ENCODE peak calls at places on chromosome 15, in seven cellular contexts. P, G, Y, R, B, T and K are unnamed samples.

GRCh38 chr15:74191798-74192197 is 10.8 kb downstream of the STRA6 start:
- DNase-seq in P (no peak), G (no peak), Y (no peak), R (no peak), B (no peak), T (no peak), K (no peak)

GRCh38 chr15:37059051-37059450 is 41.3 kb downstream of the MEIS2 start:
- DNase-seq in P (peak), G (no peak), Y (no peak), R (peak), B (no peak), T (no peak), K (peak)

GRCh38 chr15:59333401-59334062 is 39.1 kb downstream of the MYO1E start:
- DNase-seq in P (no peak), G (no peak), Y (no peak), R (no peak), B (no peak), T (no peak), K (no peak)

GRCh38 chr15:72155021-72155621 is 36.9 kb downstream of the SENP8 start:
- DNase-seq in P (no peak), G (no peak), Y (no peak), R (no peak), B (peak), T (no peak), K (no peak)

GRCh38 chr15:68546318-68546717 is 32.5 kb upstream of the CORO2B start:
- DNase-seq in P (no peak), G (no peak), Y (no peak), R (no peak), B (no peak), T (no peak), K (no peak)

GRCh38 chr15:57213783-57214366 is 162.4 kb upstream of the CGNL1 start:
- DNase-seq in P (no peak), G (peak), Y (peak), R (no peak), B (no peak), T (no peak), K (no peak)

GRCh38 chr15:66848116-66848515 is 146.1 kb downstream of the SMAD6 start:
- DNase-seq in P (no peak), G (no peak), Y (no peak), R (no peak), B (no peak), T (peak), K (no peak)

GRCh38 chr15:58159827-58160386 is 21.7 kb downstream of the AQP9 start:
- DNase-seq in P (no peak), G (no peak), Y (no peak), R (no peak), B (no peak), T (no peak), K (no peak)

GRCh38 chr15:48652510-48653076 is 7.1 kb upstream of the FBN1 start:
- DNase-seq in P (no peak), G (no peak), Y (no peak), R (no peak), B (no peak), T (no peak), K (no peak)

GRCh38 chr15:34616613-34617012 is 33.2 kb upstream of the GOLGA8B start:
- DNase-seq in P (peak), G (no peak), Y (peak), R (peak), B (no peak), T (no peak), K (no peak)

GRCh38 chr15:85515212-85515611 is 134.8 kb downstream of the AKAP13 start:
- DNase-seq in P (no peak), G (no peak), Y (no peak), R (no peak), B (no peak), T (no peak), K (no peak)

GRCh38 chr15:74378853-74379252 is 11.4 kb upstream of the CYP11A1 start:
- DNase-seq in P (no peak), G (no peak), Y (no peak), R (no peak), B (no peak), T (peak), K (no peak)

GRCh38 chr15:86961669-86962068 is 882.0 kb downstream of the AGBL1 start:
- DNase-seq in P (no peak), G (no peak), Y (no peak), R (no peak), B (no peak), T (no peak), K (no peak)

GRCh38 chr15:60994842-60995495 is 234.1 kb downstream of the RORA start:
- DNase-seq in P (no peak), G (no peak), Y (no peak), R (no peak), B (no peak), T (no peak), K (no peak)

GRCh38 chr15:101062063-101062462 is 142.9 kb downstream of the LRRK1 start:
- DNase-seq in P (no peak), G (no peak), Y (no peak), R (no peak), B (no peak), T (no peak), K (no peak)

GRCh38 chr15:68982976-68983550 is 31.4 kb upstream of the NOX5 start:
- DNase-seq in P (no peak), G (no peak), Y (no peak), R (no peak), B (no peak), T (no peak), K (no peak)

GRCh38 chr15:76012021-76012551 is at the start of gene NRG4:
- DNase-seq in P (no peak), G (peak), Y (peak), R (no peak), B (peak), T (no peak), K (no peak)

GRCh38 chr15:63200464-63201242 is 11.2 kb downstream of the RAB8B start:
- DNase-seq in P (no peak), G (no peak), Y (no peak), R (no peak), B (no peak), T (no peak), K (no peak)

GRCh38 chr15:100783296-100783695 is 96.3 kb upstream of the ALDH1A3 start:
- DNase-seq in P (no peak), G (no peak), Y (no peak), R (no peak), B (peak), T (peak), K (no peak)

GRCh38 chr15:29103825-29104565 is 165.6 kb downstream of the NSMCE3 start:
- DNase-seq in P (peak), G (peak), Y (peak), R (peak), B (peak), T (peak), K (peak)

GRCh38 chr15:92091155-92091734 is 237.7 kb downstream of the SLCO3A1 start:
- DNase-seq in P (peak), G (no peak), Y (peak), R (no peak), B (peak), T (peak), K (no peak)

GRCh38 chr15:48040166-48040817 is 80.5 kb upstream of the SLC24A5 start:
- DNase-seq in P (no peak), G (no peak), Y (no peak), R (peak), B (no peak), T (no peak), K (no peak)